ENCODE peak calls at places on chromosomes 2 and 18, in nine cellular contexts. One of them, this sample, is unnamed.

GRCh38 chr2:230738391-230738811 is 25.8 kb downstream of the CAB39 start:
- DNase-seq in naive thymus-derived CD4-positive, alpha-beta T cell: no peak
- DNase-seq in upper lobe of right lung: no peak
- DNase-seq in esophagus squamous epithelium: no peak
- DNase-seq in body of pancreas: no peak
- DNase-seq in CD8-positive, alpha-beta memory T cell: no peak
- DNase-seq in thoracic aorta: no peak
- DNase-seq in lower lobe of right lung: no peak
- DNase-seq in MG63: no peak
- DNase-seq in this sample: no peak

GRCh38 chr2:146984014-146984413 is 860.8 kb upstream of the ACVR2A start:
- DNase-seq in naive thymus-derived CD4-positive, alpha-beta T cell: no peak
- DNase-seq in upper lobe of right lung: no peak
- DNase-seq in esophagus squamous epithelium: no peak
- DNase-seq in body of pancreas: no peak
- DNase-seq in CD8-positive, alpha-beta memory T cell: no peak
- DNase-seq in thoracic aorta: no peak
- DNase-seq in lower lobe of right lung: no peak
- DNase-seq in MG63: no peak
- DNase-seq in this sample: no peak

GRCh38 chr2:127649100-127649611 is 3.2 kb downstream of the GPR17 start:
- DNase-seq in naive thymus-derived CD4-positive, alpha-beta T cell: no peak
- DNase-seq in upper lobe of right lung: no peak
- DNase-seq in esophagus squamous epithelium: no peak
- DNase-seq in body of pancreas: no peak
- DNase-seq in CD8-positive, alpha-beta memory T cell: no peak
- DNase-seq in thoracic aorta: no peak
- DNase-seq in lower lobe of right lung: peak; percentile 51
- DNase-seq in MG63: no peak
- DNase-seq in this sample: no peak

GRCh38 chr2:109384308-109385271 is 229.2 kb downstream of the SEPTIN10 start:
- DNase-seq in naive thymus-derived CD4-positive, alpha-beta T cell: no peak
- DNase-seq in upper lobe of right lung: peak; percentile 57
- DNase-seq in esophagus squamous epithelium: no peak
- DNase-seq in body of pancreas: no peak
- DNase-seq in CD8-positive, alpha-beta memory T cell: no peak
- DNase-seq in thoracic aorta: no peak
- DNase-seq in lower lobe of right lung: no peak
- DNase-seq in MG63: no peak
- DNase-seq in this sample: no peak

GRCh38 chr2:173149491-173149890 is 73.8 kb downstream of the MAP3K20 start:
- DNase-seq in naive thymus-derived CD4-positive, alpha-beta T cell: no peak
- DNase-seq in upper lobe of right lung: no peak
- DNase-seq in esophagus squamous epithelium: no peak
- DNase-seq in body of pancreas: no peak
- DNase-seq in CD8-positive, alpha-beta memory T cell: peak; percentile 43
- DNase-seq in thoracic aorta: no peak
- DNase-seq in lower lobe of right lung: no peak
- DNase-seq in MG63: no peak
- DNase-seq in this sample: no peak

GRCh38 chr2:47019991-47020681 is 104.5 kb upstream of the MCFD2 start:
- DNase-seq in naive thymus-derived CD4-positive, alpha-beta T cell: no peak
- DNase-seq in upper lobe of right lung: no peak
- DNase-seq in esophagus squamous epithelium: no peak
- DNase-seq in body of pancreas: no peak
- DNase-seq in CD8-positive, alpha-beta memory T cell: no peak
- DNase-seq in thoracic aorta: no peak
- DNase-seq in lower lobe of right lung: no peak
- DNase-seq in MG63: no peak
- DNase-seq in this sample: no peak

GRCh38 chr2:37631698-37632097 is 39.7 kb downstream of the CDC42EP3 start:
- DNase-seq in naive thymus-derived CD4-positive, alpha-beta T cell: no peak
- DNase-seq in upper lobe of right lung: no peak
- DNase-seq in esophagus squamous epithelium: no peak
- DNase-seq in body of pancreas: no peak
- DNase-seq in CD8-positive, alpha-beta memory T cell: no peak
- DNase-seq in thoracic aorta: no peak
- DNase-seq in lower lobe of right lung: no peak
- DNase-seq in MG63: no peak
- DNase-seq in this sample: no peak

GRCh38 chr18:3652380-3653262 is 202.6 kb downstream of the TGIF1 start:
- DNase-seq in naive thymus-derived CD4-positive, alpha-beta T cell: no peak
- DNase-seq in upper lobe of right lung: no peak
- DNase-seq in esophagus squamous epithelium: no peak
- DNase-seq in body of pancreas: peak; percentile 42
- DNase-seq in CD8-positive, alpha-beta memory T cell: no peak
- DNase-seq in thoracic aorta: peak; percentile 32
- DNase-seq in lower lobe of right lung: no peak
- DNase-seq in MG63: peak; percentile 94
- DNase-seq in this sample: peak; percentile 90

GRCh38 chr2:196206804-196207203 is 35.4 kb upstream of the STK17B start:
- DNase-seq in naive thymus-derived CD4-positive, alpha-beta T cell: no peak
- DNase-seq in upper lobe of right lung: no peak
- DNase-seq in esophagus squamous epithelium: no peak
- DNase-seq in body of pancreas: no peak
- DNase-seq in CD8-positive, alpha-beta memory T cell: no peak
- DNase-seq in thoracic aorta: no peak
- DNase-seq in lower lobe of right lung: no peak
- DNase-seq in MG63: no peak
- DNase-seq in this sample: no peak

GRCh38 chr2:233556756-233557736 is 9.5 kb downstream of the USP40 start:
- DNase-seq in naive thymus-derived CD4-positive, alpha-beta T cell: no peak
- DNase-seq in upper lobe of right lung: no peak
- DNase-seq in esophagus squamous epithelium: no peak
- DNase-seq in body of pancreas: peak; percentile 32
- DNase-seq in CD8-positive, alpha-beta memory T cell: no peak
- DNase-seq in thoracic aorta: no peak
- DNase-seq in lower lobe of right lung: no peak
- DNase-seq in MG63: peak; percentile 51
- DNase-seq in this sample: no peak

GRCh38 chr18:70181015-70181414 is 24.5 kb downstream of the RTTN start:
- DNase-seq in naive thymus-derived CD4-positive, alpha-beta T cell: no peak
- DNase-seq in upper lobe of right lung: no peak
- DNase-seq in esophagus squamous epithelium: no peak
- DNase-seq in body of pancreas: no peak
- DNase-seq in CD8-positive, alpha-beta memory T cell: no peak
- DNase-seq in thoracic aorta: no peak
- DNase-seq in lower lobe of right lung: no peak
- DNase-seq in MG63: no peak
- DNase-seq in this sample: no peak

GRCh38 chr2:20994130-20994529 is 49.7 kb downstream of the APOB start:
- DNase-seq in naive thymus-derived CD4-positive, alpha-beta T cell: no peak
- DNase-seq in upper lobe of right lung: no peak
- DNase-seq in esophagus squamous epithelium: no peak
- DNase-seq in body of pancreas: no peak
- DNase-seq in CD8-positive, alpha-beta memory T cell: no peak
- DNase-seq in thoracic aorta: no peak
- DNase-seq in lower lobe of right lung: no peak
- DNase-seq in MG63: no peak
- DNase-seq in this sample: no peak

GRCh38 chr18:68841301-68841700 is 43.4 kb downstream of the CCDC102B start:
- DNase-seq in naive thymus-derived CD4-positive, alpha-beta T cell: no peak
- DNase-seq in upper lobe of right lung: no peak
- DNase-seq in esophagus squamous epithelium: no peak
- DNase-seq in body of pancreas: no peak
- DNase-seq in CD8-positive, alpha-beta memory T cell: no peak
- DNase-seq in thoracic aorta: no peak
- DNase-seq in lower lobe of right lung: no peak
- DNase-seq in MG63: no peak
- DNase-seq in this sample: no peak

GRCh38 chr2:160940271-160940670 is 220.0 kb upstream of the TANK start:
- DNase-seq in naive thymus-derived CD4-positive, alpha-beta T cell: no peak
- DNase-seq in upper lobe of right lung: no peak
- DNase-seq in esophagus squamous epithelium: no peak
- DNase-seq in body of pancreas: no peak
- DNase-seq in CD8-positive, alpha-beta memory T cell: no peak
- DNase-seq in thoracic aorta: no peak
- DNase-seq in lower lobe of right lung: no peak
- DNase-seq in MG63: no peak
- DNase-seq in this sample: no peak

GRCh38 chr2:102331311-102331980 is 20.1 kb downstream of the IL1RL1 start:
- DNase-seq in naive thymus-derived CD4-positive, alpha-beta T cell: no peak
- DNase-seq in upper lobe of right lung: no peak
- DNase-seq in esophagus squamous epithelium: no peak
- DNase-seq in body of pancreas: no peak
- DNase-seq in CD8-positive, alpha-beta memory T cell: no peak
- DNase-seq in thoracic aorta: no peak
- DNase-seq in lower lobe of right lung: no peak
- DNase-seq in MG63: no peak
- DNase-seq in this sample: no peak

GRCh38 chr2:174153757-174154680 is 94.3 kb downstream of the OLA1 start:
- DNase-seq in naive thymus-derived CD4-positive, alpha-beta T cell: no peak
- DNase-seq in upper lobe of right lung: no peak
- DNase-seq in esophagus squamous epithelium: no peak
- DNase-seq in body of pancreas: no peak
- DNase-seq in CD8-positive, alpha-beta memory T cell: no peak
- DNase-seq in thoracic aorta: no peak
- DNase-seq in lower lobe of right lung: no peak
- DNase-seq in MG63: peak; percentile 61
- DNase-seq in this sample: no peak

DNA sequence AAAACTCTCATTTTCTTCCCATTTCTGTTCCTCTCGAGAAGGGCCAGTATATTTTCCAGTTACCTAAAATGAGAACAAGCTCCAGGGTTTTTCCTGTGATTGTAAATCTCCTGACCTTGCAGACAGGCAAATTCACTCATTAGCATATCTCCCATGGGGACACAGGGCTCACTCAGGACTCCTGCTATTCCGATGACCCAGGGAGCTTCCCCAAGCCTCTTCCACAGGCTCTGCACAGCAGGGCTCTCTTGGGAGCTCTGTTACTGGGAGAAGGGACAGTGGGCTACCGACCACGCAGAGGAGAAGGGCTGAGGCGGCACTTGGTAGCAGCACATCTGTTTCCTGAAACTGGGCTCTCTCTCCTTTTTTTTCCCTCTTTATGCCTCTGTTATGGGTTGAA is 135.2 kb upstream of the CAPN13 start:
- DNase-seq in naive thymus-derived CD4-positive, alpha-beta T cell: no peak
- DNase-seq in upper lobe of right lung: no peak
- DNase-seq in esophagus squamous epithelium: no peak
- DNase-seq in body of pancreas: no peak
- DNase-seq in CD8-positive, alpha-beta memory T cell: no peak
- DNase-seq in thoracic aorta: no peak
- DNase-seq in lower lobe of right lung: no peak
- DNase-seq in MG63: no peak
- DNase-seq in this sample: no peak
- H3K27me3 ChIP-seq in naive thymus-derived CD4-positive, alpha-beta T cell: no peaks in the 10 kb centered on the region
- H3K27me3 ChIP-seq in upper lobe of right lung: no peaks in the 10 kb centered on the region
- H3K27me3 ChIP-seq in esophagus squamous epithelium: no peaks in the 10 kb centered on the region
- H3K27me3 ChIP-seq in body of pancreas: no peaks in the 10 kb centered on the region
- H3K27me3 ChIP-seq in CD8-positive, alpha-beta memory T cell: no peaks in the 10 kb centered on the region
- H3K27me3 ChIP-seq in thoracic aorta: no peaks in the 10 kb centered on the region
- H3K27me3 ChIP-seq in lower lobe of right lung: no peaks in the 10 kb centered on the region
- H3K27me3 ChIP-seq in MG63: no peaks in the 10 kb centered on the region
- H3K27me3 ChIP-seq in this sample: no peaks in the 10 kb centered on the region

GRCh38 chr2:239819091-239819973 is 205.8 kb downstream of the NDUFA10 start:
- DNase-seq in naive thymus-derived CD4-positive, alpha-beta T cell: no peak
- DNase-seq in upper lobe of right lung: peak; percentile 51
- DNase-seq in esophagus squamous epithelium: no peak
- DNase-seq in body of pancreas: peak; percentile 6
- DNase-seq in CD8-positive, alpha-beta memory T cell: no peak
- DNase-seq in thoracic aorta: no peak
- DNase-seq in lower lobe of right lung: no peak
- DNase-seq in MG63: no peak
- DNase-seq in this sample: no peak

GRCh38 chr2:239819974-239820555 is 205.1 kb downstream of the NDUFA10 start:
- DNase-seq in naive thymus-derived CD4-positive, alpha-beta T cell: no peak
- DNase-seq in upper lobe of right lung: peak; percentile 58
- DNase-seq in esophagus squamous epithelium: no peak
- DNase-seq in body of pancreas: peak; percentile 4
- DNase-seq in CD8-positive, alpha-beta memory T cell: no peak
- DNase-seq in thoracic aorta: no peak
- DNase-seq in lower lobe of right lung: no peak
- DNase-seq in MG63: no peak
- DNase-seq in this sample: peak; percentile 64

GRCh38 chr2:239818086-239818485 is 207.1 kb downstream of the NDUFA10 start:
- DNase-seq in naive thymus-derived CD4-positive, alpha-beta T cell: no peak
- DNase-seq in upper lobe of right lung: no peak
- DNase-seq in esophagus squamous epithelium: no peak
- DNase-seq in body of pancreas: no peak
- DNase-seq in CD8-positive, alpha-beta memory T cell: no peak
- DNase-seq in thoracic aorta: no peak
- DNase-seq in lower lobe of right lung: no peak
- DNase-seq in MG63: no peak
- DNase-seq in this sample: peak; percentile 27

GRCh38 chr2:239817011-239817490 is 208.1 kb downstream of the NDUFA10 start:
- DNase-seq in naive thymus-derived CD4-positive, alpha-beta T cell: no peak
- DNase-seq in upper lobe of right lung: peak; percentile 41
- DNase-seq in esophagus squamous epithelium: no peak
- DNase-seq in body of pancreas: peak; percentile 5
- DNase-seq in CD8-positive, alpha-beta memory T cell: no peak
- DNase-seq in thoracic aorta: no peak
- DNase-seq in lower lobe of right lung: no peak
- DNase-seq in MG63: no peak
- DNase-seq in this sample: peak; percentile 56

GRCh38 chr2:239818531-239819011 is 206.6 kb downstream of the NDUFA10 start:
- DNase-seq in naive thymus-derived CD4-positive, alpha-beta T cell: no peak
- DNase-seq in upper lobe of right lung: peak; percentile 48
- DNase-seq in esophagus squamous epithelium: no peak
- DNase-seq in body of pancreas: peak; percentile 4
- DNase-seq in CD8-positive, alpha-beta memory T cell: no peak
- DNase-seq in thoracic aorta: no peak
- DNase-seq in lower lobe of right lung: no peak
- DNase-seq in MG63: no peak
- DNase-seq in this sample: peak; percentile 45
- H3K27me3 ChIP-seq in naive thymus-derived CD4-positive, alpha-beta T cell: no peaks in the 10 kb centered on the region
- H3K27me3 ChIP-seq in upper lobe of right lung: no peaks in the 10 kb centered on the region
- H3K27me3 ChIP-seq in esophagus squamous epithelium: no peaks in the 10 kb centered on the region
- H3K27me3 ChIP-seq in body of pancreas: no peaks in the 10 kb centered on the region
- H3K27me3 ChIP-seq in CD8-positive, alpha-beta memory T cell: no peaks in the 10 kb centered on the region
- H3K27me3 ChIP-seq in thoracic aorta: no peaks in the 10 kb centered on the region
- H3K27me3 ChIP-seq in lower lobe of right lung: no peaks in the 10 kb centered on the region
- H3K27me3 ChIP-seq in MG63: no peaks in the 10 kb centered on the region
- H3K27me3 ChIP-seq in this sample: no peaks in the 10 kb centered on the region

GRCh38 chr18:50114448-50114847 is 80.5 kb downstream of the MYO5B start:
- DNase-seq in naive thymus-derived CD4-positive, alpha-beta T cell: no peak
- DNase-seq in upper lobe of right lung: no peak
- DNase-seq in esophagus squamous epithelium: no peak
- DNase-seq in body of pancreas: no peak
- DNase-seq in CD8-positive, alpha-beta memory T cell: no peak
- DNase-seq in thoracic aorta: no peak
- DNase-seq in lower lobe of right lung: no peak
- DNase-seq in MG63: no peak
- DNase-seq in this sample: no peak
- H3K27me3 ChIP-seq in naive thymus-derived CD4-positive, alpha-beta T cell: no peaks in the 10 kb centered on the region
- H3K27me3 ChIP-seq in upper lobe of right lung: no peaks in the 10 kb centered on the region
- H3K27me3 ChIP-seq in esophagus squamous epithelium: no peaks in the 10 kb centered on the region
- H3K27me3 ChIP-seq in body of pancreas: no peaks in the 10 kb centered on the region
- H3K27me3 ChIP-seq in CD8-positive, alpha-beta memory T cell: no peaks in the 10 kb centered on the region
- H3K27me3 ChIP-seq in thoracic aorta: no peaks in the 10 kb centered on the region
- H3K27me3 ChIP-seq in lower lobe of right lung: no peaks in the 10 kb centered on the region
- H3K27me3 ChIP-seq in MG63: no peaks in the 10 kb centered on the region
- H3K27me3 ChIP-seq in this sample: no peaks in the 10 kb centered on the region

DNA sequence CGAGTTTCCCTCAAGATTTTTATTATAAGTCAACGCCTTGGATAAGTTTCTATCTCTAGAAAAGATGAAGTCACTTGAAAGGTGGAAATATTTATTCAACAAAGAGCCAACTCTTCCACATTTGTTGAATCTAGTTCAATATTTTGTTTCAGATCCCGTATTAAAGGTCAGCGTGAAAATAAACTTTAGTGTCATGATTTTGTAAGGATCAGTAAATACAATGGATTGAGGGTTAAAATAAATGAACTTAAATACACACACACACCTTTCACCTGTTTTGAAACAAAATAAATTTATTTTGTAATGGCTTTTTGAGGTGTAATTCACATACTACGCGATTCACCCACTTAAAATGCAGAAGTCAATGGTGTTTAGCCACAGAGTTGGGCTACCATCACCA is 16.0 kb upstream of the NPPC start:
- DNase-seq in naive thymus-derived CD4-positive, alpha-beta T cell: no peak
- DNase-seq in upper lobe of right lung: no peak
- DNase-seq in esophagus squamous epithelium: no peak
- DNase-seq in body of pancreas: no peak
- DNase-seq in CD8-positive, alpha-beta memory T cell: no peak
- DNase-seq in thoracic aorta: no peak
- DNase-seq in lower lobe of right lung: no peak
- DNase-seq in MG63: no peak
- DNase-seq in this sample: no peak
- H3K27me3 ChIP-seq in naive thymus-derived CD4-positive, alpha-beta T cell: no peaks in the 10 kb centered on the region
- H3K27me3 ChIP-seq in upper lobe of right lung: no peaks in the 10 kb centered on the region
- H3K27me3 ChIP-seq in esophagus squamous epithelium: no peaks in the 10 kb centered on the region
- H3K27me3 ChIP-seq in body of pancreas: no peaks in the 10 kb centered on the region
- H3K27me3 ChIP-seq in CD8-positive, alpha-beta memory T cell: no peaks in the 10 kb centered on the region
- H3K27me3 ChIP-seq in thoracic aorta: no peaks in the 10 kb centered on the region
- H3K27me3 ChIP-seq in lower lobe of right lung: peaks cover 4% of the 10 kb centered on the region
- H3K27me3 ChIP-seq in MG63: no peaks in the 10 kb centered on the region
- H3K27me3 ChIP-seq in this sample: no peaks in the 10 kb centered on the region

This sample was measured in ascending aorta.